ENCODE peak calls at places on chromosome 22, in seven cellular contexts. G is GM12865; E is MCF 10A; A is colonic mucosa; W is AG04450; C is CD4-positive, alpha-beta T cell; K is nephron progenitor cell. D is an unnamed sample.

GRCh38 chr22:48299801-48300200 is 1527.9 kb downstream of the BRD1 start:
- DNase-seq in G (no peak), E (no peak), A (no peak), W (no peak), C (no peak), K (no peak), D (no peak)

GRCh38 chr22:36171941-36172340 is 11.4 kb upstream of the APOL3 start:
- DNase-seq in G (no peak), E (no peak), A (no peak), W (no peak), C (no peak), K (no peak), D (no peak)

GRCh38 chr22:37186228-37186996 is 1.6 kb downstream of the C1QTNF6 start:
- DNase-seq in G (peak), E (peak), A (no peak), W (peak), C (no peak), K (no peak), D (peak)

GRCh38 chr22:23752090-23752691 is 1.3 kb upstream of the ZNF70 start:
- DNase-seq in G (peak), E (no peak), A (no peak), W (no peak), C (no peak), K (no peak), D (no peak)

GRCh38 chr22:35349704-35350538 is 31.0 kb upstream of the HMOX1 start:
- DNase-seq in G (no peak), E (no peak), A (no peak), W (no peak), C (no peak), K (peak), D (no peak)

GRCh38 chr22:47160781-47161520 is 398.5 kb downstream of the TBC1D22A start:
- DNase-seq in G (no peak), E (no peak), A (no peak), W (no peak), C (no peak), K (no peak), D (no peak)

GRCh38 chr22:20429254-20430100 is 8.1 kb downstream of the SCARF2 start:
- DNase-seq in G (peak), E (no peak), A (peak), W (no peak), C (peak), K (peak), D (peak)

GRCh38 chr22:39789794-39790193 is 103.8 kb downstream of the ENTHD1 start:
- DNase-seq in G (no peak), E (no peak), A (peak), W (no peak), C (no peak), K (no peak), D (no peak)

GRCh38 chr22:41263704-41264103 is 22.3 kb downstream of the RANGAP1 start:
- DNase-seq in G (no peak), E (no peak), A (no peak), W (no peak), C (no peak), K (no peak), D (no peak)

GRCh38 chr22:47376901-47377520 is 614.6 kb downstream of the TBC1D22A start:
- DNase-seq in G (no peak), E (no peak), A (no peak), W (no peak), C (no peak), K (no peak), D (no peak)

GRCh38 chr22:19042285-19043110 is 79.7 kb downstream of the DGCR2 start:
- DNase-seq in G (no peak), E (no peak), A (no peak), W (no peak), C (no peak), K (no peak), D (no peak)

GRCh38 chr22:37485714-37486223 is 415 bp downstream of the MFNG start:
- DNase-seq in G (peak), E (no peak), A (no peak), W (no peak), C (peak), K (no peak), D (no peak)

GRCh38 chr22:44116755-44117684 is 63.7 kb upstream of the PARVG start:
- DNase-seq in G (no peak), E (no peak), A (no peak), W (no peak), C (no peak), K (no peak), D (no peak)

GRCh38 chr22:44391481-44392445 is 79.0 kb upstream of the SHISAL1 start:
- DNase-seq in G (no peak), E (no peak), A (no peak), W (no peak), C (no peak), K (no peak), D (no peak)

DNA sequence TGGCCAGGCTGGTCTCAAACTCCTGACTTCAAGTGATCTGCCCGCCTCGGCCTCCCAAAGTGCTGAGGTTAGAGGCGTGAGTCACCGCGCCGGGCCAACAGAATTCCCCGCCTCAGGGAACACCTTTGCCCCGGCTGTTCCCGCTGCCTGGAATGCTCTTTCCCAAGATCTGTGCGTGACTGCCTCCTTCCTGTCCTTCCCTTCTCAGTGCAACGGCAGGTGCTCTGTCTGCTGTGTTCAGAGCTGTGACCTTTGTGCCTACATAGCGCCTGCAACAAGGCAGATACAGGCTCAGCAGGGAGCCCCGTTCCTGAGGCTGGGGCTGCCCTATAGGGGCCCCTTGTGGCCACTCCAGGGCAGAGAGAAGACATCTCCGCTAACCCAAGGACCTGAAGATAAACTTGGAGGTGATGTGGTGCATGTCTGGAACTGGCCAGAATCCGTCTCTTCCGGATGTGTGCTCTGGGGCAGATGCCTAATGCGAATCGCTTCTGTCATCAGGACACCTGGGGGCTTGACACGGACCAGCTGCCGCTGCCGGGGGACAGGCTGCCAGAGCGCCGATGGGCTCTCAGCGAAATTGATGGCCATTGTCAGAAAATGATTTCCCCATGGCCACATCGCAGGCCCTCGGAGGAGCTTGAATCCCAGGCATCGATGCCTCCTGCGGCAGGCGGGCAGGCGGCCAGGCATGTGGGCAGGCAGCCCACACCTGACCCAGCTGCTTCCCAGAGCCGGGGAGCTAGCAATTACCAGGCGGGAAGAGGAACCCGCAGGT is 43.5 kb upstream of the TCF20 start:
- DNase-seq in G (peak), E (peak), A (peak), W (no peak), C (peak), K (peak), D (peak)
- TF ChIP-seq CTCF in G (peak), E (peak), A (peak), W (peak), C (peak), K (peak), D (no peak)

GRCh38 chr22:30178180-30179126 is 68.1 kb downstream of the LIF start:
- DNase-seq in G (no peak), E (peak), A (no peak), W (no peak), C (no peak), K (no peak), D (no peak)
- TF ChIP-seq CTCF in G (no peak), E (no peak), A (no peak), W (peak), C (no peak), K (no peak), D (no peak)

DNA sequence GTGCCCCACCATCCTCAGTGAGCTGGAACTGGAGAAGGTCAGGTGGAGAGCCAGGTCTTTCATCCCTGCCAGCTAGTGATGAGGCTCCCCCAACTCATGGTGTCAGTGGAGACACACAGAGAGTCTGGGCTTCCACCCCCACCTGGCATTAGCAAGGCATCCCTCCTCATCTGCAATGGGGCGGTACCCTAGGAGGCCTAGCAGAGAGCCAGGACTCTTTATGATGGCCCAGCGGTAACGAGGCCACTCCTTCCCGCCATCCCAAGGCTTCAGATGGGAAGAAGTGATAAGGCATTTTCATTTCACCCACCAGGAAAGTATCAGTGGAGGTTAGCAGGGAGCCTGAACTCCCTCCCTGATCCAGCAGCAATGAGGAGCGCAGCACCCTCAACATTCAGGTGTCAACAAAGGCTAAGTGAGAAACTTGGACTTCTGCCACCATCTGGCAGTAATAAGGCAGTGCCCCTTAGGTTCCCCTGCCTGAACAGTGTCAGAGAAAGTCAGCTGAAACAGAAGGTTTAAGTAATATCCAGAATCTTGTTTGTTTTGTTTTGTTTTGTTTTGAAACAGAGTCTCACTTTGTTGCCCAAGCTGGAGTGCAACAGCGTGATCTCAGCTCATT is 40.5 kb upstream of the FBLN1 start:
- DNase-seq in G (peak), E (no peak), A (no peak), W (no peak), C (no peak), K (no peak), D (no peak)
- TF ChIP-seq CTCF in G (no peak), E (no peak), A (no peak), W (no peak), C (no peak), K (peak), D (peak)

GRCh38 chr22:30947821-30948454 is 20.6 kb downstream of the MORC2 start:
- DNase-seq in G (peak), E (peak), A (no peak), W (peak), C (no peak), K (no peak), D (no peak)
- TF ChIP-seq CTCF in G (peak), E (peak), A (peak), W (peak), C (peak), K (peak), D (no peak)

GRCh38 chr22:28600546-28601143 is 79.0 kb downstream of the TTC28 start:
- DNase-seq in G (peak), E (peak), A (peak), W (peak), C (no peak), K (no peak), D (no peak)
- TF ChIP-seq CTCF in G (peak), E (peak), A (peak), W (peak), C (peak), K (peak), D (peak)

GRCh38 chr22:27214691-27215090 is 557.3 kb downstream of the MIAT start:
- DNase-seq in G (no peak), E (no peak), A (no peak), W (no peak), C (no peak), K (no peak), D (no peak)
- TF ChIP-seq CTCF in G (no peak), E (no peak), A (no peak), W (no peak), C (no peak), K (no peak), D (no peak)

GRCh38 chr22:49668402-49668801 is 159.3 kb downstream of the BRD1 start:
- DNase-seq in G (no peak), E (no peak), A (no peak), W (no peak), C (no peak), K (no peak), D (no peak)
- TF ChIP-seq CTCF in G (no peak), E (no peak), A (no peak), W (no peak), C (no peak), K (no peak), D (no peak)